ENCODE peak calls at places on chromosomes 4 and X, in six cellular contexts. One of them, this sample, is unnamed.
A peak's percentile ranks its signal among the peaks of the same experiment; 100 is the strongest.

GRCh38 chr4:39706829-39707511 is 9.0 kb downstream of the UBE2K start:
- DNase-seq in A549: peak; percentile 29
- DNase-seq in cardiac muscle cell: no peak
- DNase-seq in K562: no peak
- DNase-seq in coronary artery: no peak
- DNase-seq in GM13976: no peak
- DNase-seq in this sample: no peak

GRCh38 chr4:128168701-128169100 is 107.6 kb downstream of the LARP1B start:
- DNase-seq in A549: no peak
- DNase-seq in cardiac muscle cell: no peak
- DNase-seq in K562: no peak
- DNase-seq in coronary artery: no peak
- DNase-seq in GM13976: no peak
- DNase-seq in this sample: no peak

GRCh38 chrX:120604359-120604782 is 470 bp downstream of the MCTS1 start:
- DNase-seq in A549: peak; percentile 38
- DNase-seq in cardiac muscle cell: peak; percentile 1
- DNase-seq in K562: peak; percentile 36
- DNase-seq in coronary artery: no peak
- DNase-seq in GM13976: peak; percentile 32
- DNase-seq in this sample: no peak

GRCh38 chrX:46220822-46221221 is 324.4 kb downstream of the ZNF674 start:
- DNase-seq in A549: peak; percentile 6
- DNase-seq in cardiac muscle cell: no peak
- DNase-seq in K562: no peak
- DNase-seq in coronary artery: no peak
- DNase-seq in GM13976: no peak
- DNase-seq in this sample: no peak

GRCh38 chr4:105555409-105555808 is 3.0 kb downstream of the ARHGEF38 start:
- DNase-seq in A549: no peak
- DNase-seq in cardiac muscle cell: no peak
- DNase-seq in K562: no peak
- DNase-seq in coronary artery: no peak
- DNase-seq in GM13976: no peak
- DNase-seq in this sample: no peak

GRCh38 chrX:1462596-1463251 is 10.0 kb upstream of the ASMTL start:
- DNase-seq in A549: peak; percentile 40
- DNase-seq in cardiac muscle cell: no peak
- DNase-seq in K562: no peak
- DNase-seq in coronary artery: peak; percentile 62
- DNase-seq in GM13976: no peak
- DNase-seq in this sample: no peak

GRCh38 chr4:8617486-8618040 is 25.0 kb downstream of the CPZ start:
- DNase-seq in A549: no peak
- DNase-seq in cardiac muscle cell: no peak
- DNase-seq in K562: no peak
- DNase-seq in coronary artery: no peak
- DNase-seq in GM13976: no peak
- DNase-seq in this sample: no peak

GRCh38 chr4:113604955-113605354 is 156.6 kb downstream of the CAMK2D start:
- DNase-seq in A549: peak; percentile 10
- DNase-seq in cardiac muscle cell: no peak
- DNase-seq in K562: no peak
- DNase-seq in coronary artery: no peak
- DNase-seq in GM13976: no peak
- DNase-seq in this sample: no peak

GRCh38 chr4:75254745-75255144 is 259.5 kb downstream of the RCHY1 start:
- DNase-seq in A549: no peak
- DNase-seq in cardiac muscle cell: no peak
- DNase-seq in K562: no peak
- DNase-seq in coronary artery: no peak
- DNase-seq in GM13976: no peak
- DNase-seq in this sample: no peak

GRCh38 chr4:39062094-39062493 is at the start of gene KLHL5:
- DNase-seq in A549: no peak
- DNase-seq in cardiac muscle cell: peak; percentile 46
- DNase-seq in K562: no peak
- DNase-seq in coronary artery: no peak
- DNase-seq in GM13976: peak; percentile 16
- DNase-seq in this sample: no peak

GRCh38 chr4:140326395-140326993 is 47.0 kb upstream of the SCOC start:
- DNase-seq in A549: peak; percentile 18
- DNase-seq in cardiac muscle cell: peak; percentile 66
- DNase-seq in K562: peak; percentile 47
- DNase-seq in coronary artery: no peak
- DNase-seq in GM13976: no peak
- DNase-seq in this sample: peak; percentile 8

GRCh38 chrX:45889471-45889870 is 655.8 kb downstream of the ZNF674 start:
- DNase-seq in A549: peak; percentile 1
- DNase-seq in cardiac muscle cell: no peak
- DNase-seq in K562: no peak
- DNase-seq in coronary artery: no peak
- DNase-seq in GM13976: no peak
- DNase-seq in this sample: no peak

GRCh38 chr4:5747746-5748365 is 36.9 kb downstream of the EVC start:
- DNase-seq in A549: no peak
- DNase-seq in cardiac muscle cell: no peak
- DNase-seq in K562: no peak
- DNase-seq in coronary artery: peak; percentile 85
- DNase-seq in GM13976: no peak
- DNase-seq in this sample: no peak

GRCh38 chr4:152935661-152936445 is at the start of gene FHDC1:
- DNase-seq in A549: peak; percentile 35
- DNase-seq in cardiac muscle cell: peak; percentile 69
- DNase-seq in K562: peak; percentile 86
- DNase-seq in coronary artery: no peak
- DNase-seq in GM13976: peak; percentile 56
- DNase-seq in this sample: peak; percentile 79

GRCh38 chr4:32268949-32269348 is 1548.8 kb downstream of the PCDH7 start:
- DNase-seq in A549: peak; percentile 0
- DNase-seq in cardiac muscle cell: no peak
- DNase-seq in K562: no peak
- DNase-seq in coronary artery: no peak
- DNase-seq in GM13976: no peak
- DNase-seq in this sample: no peak

DNA sequence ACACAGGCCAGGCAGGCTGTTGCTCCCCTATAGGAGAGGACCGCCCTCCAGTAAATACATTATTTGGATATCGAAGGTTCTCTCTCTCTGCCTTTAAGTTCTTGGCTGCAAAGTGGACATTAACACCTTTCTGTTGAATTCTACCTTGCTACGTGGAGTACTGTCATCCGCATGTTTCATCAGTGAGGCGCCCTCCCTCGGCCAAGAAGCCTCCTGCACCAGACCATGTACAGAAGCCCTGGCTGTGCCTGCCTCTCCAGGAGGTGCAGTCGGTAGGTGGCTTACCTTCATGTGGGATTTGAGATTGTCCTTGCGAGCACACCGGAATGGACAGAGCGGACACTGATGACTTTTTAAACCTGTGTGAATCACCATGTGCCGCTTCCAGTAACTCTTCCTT is 46.7 kb downstream of the ZNF827 start:
- DNase-seq in A549: no peak
- DNase-seq in cardiac muscle cell: no peak
- DNase-seq in K562: peak; percentile 11
- DNase-seq in coronary artery: no peak
- DNase-seq in GM13976: no peak
- DNase-seq in this sample: no peak
- TF ChIP-seq CTCF in A549: no peak
- TF ChIP-seq CTCF in cardiac muscle cell: no peak
- TF ChIP-seq CTCF in K562: peak; percentile 51
- TF ChIP-seq CTCF in coronary artery: no peak
- TF ChIP-seq CTCF in GM13976: no peak
- TF ChIP-seq CTCF in this sample: no peak

DNA sequence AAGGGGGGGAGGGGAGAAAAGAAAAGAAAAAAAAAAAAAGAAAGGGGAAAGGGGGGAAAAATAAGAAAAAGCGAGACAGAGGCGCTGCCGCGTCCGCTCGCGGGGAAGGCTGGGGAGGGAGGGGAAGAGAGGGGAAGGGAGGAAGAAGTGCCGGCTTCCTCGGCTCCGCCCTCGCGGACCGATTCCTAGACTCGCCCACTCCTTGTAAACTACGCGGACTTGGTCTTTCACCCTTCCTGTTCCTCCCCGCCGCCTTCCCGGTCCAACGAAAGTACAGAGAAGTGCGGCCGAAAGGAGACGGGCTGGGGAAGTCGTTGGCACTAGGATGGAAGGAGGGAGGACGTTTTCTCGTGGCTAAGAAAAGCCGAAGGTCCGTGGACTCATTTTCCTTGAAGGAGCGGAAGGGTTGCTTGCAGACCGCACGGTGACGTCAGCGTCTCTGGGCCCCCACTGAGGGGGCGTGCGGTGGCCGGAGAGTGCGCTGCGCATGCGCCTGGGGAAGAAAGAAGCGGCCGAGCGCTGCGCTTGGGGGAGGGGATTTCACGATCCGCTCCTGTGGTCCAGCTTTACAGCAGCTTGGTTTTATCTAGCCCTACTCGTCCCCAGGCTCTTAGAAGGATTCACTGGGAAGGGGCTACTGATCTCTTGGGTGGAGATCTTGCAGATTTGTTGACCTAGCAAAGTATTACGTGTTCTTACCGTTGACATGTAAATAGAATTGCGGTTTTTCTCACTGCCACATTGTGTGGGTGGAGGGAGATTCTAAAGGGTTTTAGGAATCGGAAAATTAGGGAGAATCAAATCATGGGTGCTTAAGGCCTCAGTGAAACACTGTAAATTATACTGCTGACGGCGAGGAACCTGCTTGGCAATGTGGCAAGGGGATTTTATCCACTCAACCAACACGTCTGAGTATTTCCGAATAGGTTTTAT is at the start of gene CCNI:
- DNase-seq in A549: peak; percentile 96
- DNase-seq in cardiac muscle cell: peak; percentile 98
- DNase-seq in K562: peak; percentile 94
- DNase-seq in coronary artery: peak; percentile 98
- DNase-seq in GM13976: peak; percentile 91
- DNase-seq in this sample: peak; percentile 97
- TF ChIP-seq CTCF in A549: no peak
- TF ChIP-seq CTCF in cardiac muscle cell: no peak
- TF ChIP-seq CTCF in K562: no peak
- TF ChIP-seq CTCF in coronary artery: no peak
- TF ChIP-seq CTCF in GM13976: no peak
- TF ChIP-seq CTCF in this sample: no peak

DNA sequence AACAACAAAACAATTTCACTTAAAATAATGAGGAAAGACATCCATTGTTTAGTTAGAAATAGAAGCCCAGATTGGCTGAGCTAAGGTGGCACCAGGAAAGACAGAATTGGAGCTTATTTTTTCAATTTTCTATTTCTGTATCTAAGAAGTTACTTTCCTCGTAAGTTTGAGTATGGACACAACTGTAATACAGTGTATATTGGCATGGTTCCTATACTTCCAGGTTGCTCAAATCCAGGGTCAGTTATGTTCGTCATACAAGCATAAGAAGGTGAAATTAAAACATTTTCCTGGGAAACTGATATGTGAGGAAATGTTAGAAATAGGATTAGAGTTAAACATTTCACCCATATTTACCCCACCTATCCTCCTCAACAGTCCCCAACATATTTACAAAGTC is 170.4 kb upstream of the AGA start:
- DNase-seq in A549: no peak
- DNase-seq in cardiac muscle cell: no peak
- DNase-seq in K562: no peak
- DNase-seq in coronary artery: no peak
- DNase-seq in GM13976: no peak
- DNase-seq in this sample: no peak
- TF ChIP-seq CTCF in A549: no peak
- TF ChIP-seq CTCF in cardiac muscle cell: no peak
- TF ChIP-seq CTCF in K562: no peak
- TF ChIP-seq CTCF in coronary artery: no peak
- TF ChIP-seq CTCF in GM13976: no peak
- TF ChIP-seq CTCF in this sample: no peak

DNA sequence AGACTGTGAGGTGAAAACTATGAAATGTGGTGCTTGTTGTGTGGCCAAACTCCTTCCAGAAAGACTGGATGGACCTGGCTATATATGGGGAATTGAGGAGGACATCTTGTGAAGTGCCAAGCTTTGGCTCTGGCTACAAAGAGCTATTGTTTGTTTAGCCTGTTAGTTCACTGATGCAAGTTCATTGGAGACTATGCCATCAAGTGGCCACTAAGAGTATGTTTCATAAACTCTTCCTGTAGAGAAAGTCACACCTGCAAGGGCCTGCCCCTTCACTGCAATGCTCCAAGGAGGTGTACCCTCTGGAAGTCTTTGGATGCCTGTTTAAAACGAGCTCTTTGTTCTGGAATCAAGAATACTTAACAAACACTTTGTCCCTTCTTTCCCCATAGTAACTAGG is 382.0 kb downstream of the GABRG1 start:
- DNase-seq in A549: peak; percentile 0
- DNase-seq in cardiac muscle cell: peak; percentile 5
- DNase-seq in K562: no peak
- DNase-seq in coronary artery: no peak
- DNase-seq in GM13976: no peak
- DNase-seq in this sample: no peak
- TF ChIP-seq CTCF in A549: no peak
- TF ChIP-seq CTCF in cardiac muscle cell: no peak
- TF ChIP-seq CTCF in K562: no peak
- TF ChIP-seq CTCF in coronary artery: no peak
- TF ChIP-seq CTCF in GM13976: no peak
- TF ChIP-seq CTCF in this sample: no peak

GRCh38 chr4:94676910-94677309 is 80.8 kb upstream of the BMPR1B start:
- DNase-seq in A549: no peak
- DNase-seq in cardiac muscle cell: no peak
- DNase-seq in K562: no peak
- DNase-seq in coronary artery: no peak
- DNase-seq in GM13976: no peak
- DNase-seq in this sample: no peak

GRCh38 chr4:94678896-94679295 is 78.9 kb upstream of the BMPR1B start:
- DNase-seq in A549: no peak
- DNase-seq in cardiac muscle cell: no peak
- DNase-seq in K562: no peak
- DNase-seq in coronary artery: no peak
- DNase-seq in GM13976: no peak
- DNase-seq in this sample: no peak

GRCh38 chr4:94686086-94686485 is 71.7 kb upstream of the BMPR1B start:
- DNase-seq in A549: no peak
- DNase-seq in cardiac muscle cell: no peak
- DNase-seq in K562: no peak
- DNase-seq in coronary artery: no peak
- DNase-seq in GM13976: no peak
- DNase-seq in this sample: no peak

GRCh38 chr4:94680131-94680862 is 77.5 kb upstream of the BMPR1B start:
- DNase-seq in A549: no peak
- DNase-seq in cardiac muscle cell: peak; percentile 42
- DNase-seq in K562: no peak
- DNase-seq in coronary artery: no peak
- DNase-seq in GM13976: no peak
- DNase-seq in this sample: no peak
- TF ChIP-seq CTCF in A549: no peak
- TF ChIP-seq CTCF in cardiac muscle cell: no peak
- TF ChIP-seq CTCF in K562: no peak
- TF ChIP-seq CTCF in coronary artery: no peak
- TF ChIP-seq CTCF in GM13976: no peak
- TF ChIP-seq CTCF in this sample: no peak

GRCh38 chrX:68846536-68846935 is 17.7 kb downstream of the EFNB1 start:
- DNase-seq in A549: no peak
- DNase-seq in cardiac muscle cell: peak; percentile 28
- DNase-seq in K562: no peak
- DNase-seq in coronary artery: no peak
- DNase-seq in GM13976: no peak
- DNase-seq in this sample: no peak
- TF ChIP-seq CTCF in A549: no peak
- TF ChIP-seq CTCF in cardiac muscle cell: no peak
- TF ChIP-seq CTCF in K562: no peak
- TF ChIP-seq CTCF in coronary artery: no peak
- TF ChIP-seq CTCF in GM13976: no peak
- TF ChIP-seq CTCF in this sample: no peak

GRCh38 chrX:115949900-115950822 is 220.4 kb upstream of the AGTR2 start:
- DNase-seq in A549: no peak
- DNase-seq in cardiac muscle cell: no peak
- DNase-seq in K562: no peak
- DNase-seq in coronary artery: no peak
- DNase-seq in GM13976: peak; percentile 26
- DNase-seq in this sample: no peak
- TF ChIP-seq CTCF in A549: no peak
- TF ChIP-seq CTCF in cardiac muscle cell: no peak
- TF ChIP-seq CTCF in K562: peak; percentile 12
- TF ChIP-seq CTCF in coronary artery: no peak
- TF ChIP-seq CTCF in GM13976: no peak
- TF ChIP-seq CTCF in this sample: no peak